ENCODE peak calls at places on chromosomes 3 and 15, in nine cellular contexts. H, I, X, E, P, L, D, Y and C are unnamed samples.

GRCh38 chr3:192899540-192899982 is 18.1 kb downstream of the MB21D2 start:
- DNase-seq in H (no peak), I (no peak), X (no peak), E (no peak), P (peak), L (no peak), D (no peak), Y (no peak), C (no peak)

GRCh38 chr3:191362524-191363090 is 32.3 kb upstream of the UTS2B start:
- DNase-seq in H (no peak), I (no peak), X (no peak), E (no peak), P (no peak), L (no peak), D (no peak), Y (no peak), C (no peak)

GRCh38 chr3:189304465-189305341 is 132.9 kb downstream of the TPRG1 start:
- DNase-seq in H (no peak), I (no peak), X (no peak), E (no peak), P (no peak), L (no peak), D (peak), Y (peak), C (peak)

GRCh38 chr3:61625429-61625828 is 64.1 kb downstream of the PTPRG start:
- DNase-seq in H (no peak), I (no peak), X (no peak), E (no peak), P (no peak), L (no peak), D (no peak), Y (no peak), C (no peak)

GRCh38 chr3:194554488-194555098 is 67.8 kb upstream of the ATP13A3 start:
- DNase-seq in H (no peak), I (no peak), X (no peak), E (no peak), P (no peak), L (no peak), D (no peak), Y (no peak), C (no peak)

GRCh38 chr3:58332575-58333179 is at the start of gene PXK:
- DNase-seq in H (no peak), I (peak), X (peak), E (peak), P (peak), L (peak), D (peak), Y (peak), C (peak)

GRCh38 chr3:94303897-94304296 is 241.0 kb downstream of the NSUN3 start:
- DNase-seq in H (no peak), I (no peak), X (no peak), E (no peak), P (peak), L (no peak), D (no peak), Y (no peak), C (no peak)

GRCh38 chr15:73244333-73244732 is 124.4 kb downstream of the HCN4 start:
- DNase-seq in H (no peak), I (no peak), X (peak), E (no peak), P (no peak), L (no peak), D (peak), Y (no peak), C (no peak)

GRCh38 chr3:10557783-10558373 is 52.5 kb upstream of the ATP2B2 start:
- DNase-seq in H (no peak), I (no peak), X (peak), E (no peak), P (peak), L (no peak), D (peak), Y (no peak), C (no peak)

GRCh38 chr3:82643948-82644347 is 882.5 kb upstream of the GBE1 start:
- DNase-seq in H (no peak), I (no peak), X (peak), E (no peak), P (no peak), L (no peak), D (no peak), Y (no peak), C (no peak)

GRCh38 chr3:14766428-14767244 is 52.1 kb upstream of the FGD5 start:
- DNase-seq in H (no peak), I (no peak), X (no peak), E (no peak), P (no peak), L (no peak), D (no peak), Y (no peak), C (no peak)

GRCh38 chr3:101179637-101180036 is 140.7 kb downstream of the IMPG2 start:
- DNase-seq in H (no peak), I (no peak), X (no peak), E (no peak), P (peak), L (no peak), D (no peak), Y (no peak), C (no peak)

GRCh38 chr3:18354706-18355105 is 70.4 kb downstream of the SATB1 start:
- DNase-seq in H (no peak), I (no peak), X (no peak), E (no peak), P (no peak), L (no peak), D (no peak), Y (no peak), C (no peak)

GRCh38 chr3:138068579-138069174 is 46.7 kb downstream of the DZIP1L start:
- DNase-seq in H (no peak), I (peak), X (peak), E (peak), P (peak), L (peak), D (peak), Y (peak), C (peak)

GRCh38 chr3:49093853-49094767 is at the start of gene QRICH1:
- DNase-seq in H (peak), I (peak), X (peak), E (peak), P (peak), L (peak), D (peak), Y (peak), C (peak)
- TF ChIP-seq POLR2A in H (peak), I (peak), X (peak), E (peak), P (peak), L (no peak), D (peak), Y (peak), C (peak)

GRCh38 chr3:184314363-184314699 is at the start of gene EIF4G1:
- DNase-seq in H (peak), I (peak), X (peak), E (peak), P (peak), L (peak), D (peak), Y (peak), C (peak)
- TF ChIP-seq POLR2A in H (peak), I (peak), X (peak), E (peak), P (peak), L (no peak), D (peak), Y (no peak), C (peak)

GRCh38 chr3:160449660-160450598 is at the start of gene TRIM59:
- DNase-seq in H (peak), I (peak), X (no peak), E (peak), P (peak), L (peak), D (peak), Y (peak), C (peak)
- TF ChIP-seq POLR2A in H (peak), I (peak), X (no peak), E (no peak), P (peak), L (no peak), D (peak), Y (no peak), C (peak)

GRCh38 chr15:96345560-96346389 is 15.3 kb downstream of the NR2F2 start:
- DNase-seq in H (no peak), I (peak), X (peak), E (peak), P (peak), L (peak), D (peak), Y (peak), C (peak)
- TF ChIP-seq POLR2A in H (no peak), I (no peak), X (no peak), E (peak), P (no peak), L (no peak), D (no peak), Y (no peak), C (no peak)

DNA sequence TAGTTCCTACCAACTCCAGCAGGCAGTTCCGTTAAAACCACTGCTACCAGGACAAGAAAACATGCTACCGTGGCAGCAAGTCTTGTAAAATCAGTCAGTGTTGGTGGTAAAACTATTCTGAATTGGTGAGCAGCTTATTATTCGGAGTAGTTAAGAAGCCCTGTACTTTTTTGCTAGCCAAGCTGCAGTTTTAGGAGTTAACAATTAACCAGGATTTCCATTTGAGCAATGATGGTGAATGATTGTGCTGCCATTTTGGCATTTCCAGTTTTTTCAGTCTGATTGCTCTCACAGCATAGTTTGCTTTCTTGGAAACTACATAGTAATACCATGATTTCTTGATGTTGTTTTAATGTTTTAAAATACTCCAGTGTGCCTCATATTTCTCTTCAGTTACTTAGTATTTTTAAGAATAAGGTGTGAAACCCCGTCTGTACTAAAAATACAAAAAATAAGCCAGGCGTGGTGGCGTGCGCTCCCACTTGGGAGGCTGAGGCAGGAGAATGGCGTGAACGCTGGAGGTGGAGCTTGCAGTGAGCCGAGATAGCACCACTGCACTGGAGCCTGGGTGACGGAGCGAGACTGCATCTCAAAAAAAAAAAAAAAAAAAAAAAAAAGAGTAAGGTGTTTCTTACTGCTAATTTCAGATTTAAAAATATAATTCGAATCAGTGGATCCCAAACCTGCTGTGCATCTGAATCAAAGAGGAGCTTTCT is 43.8 kb upstream of the SCAANT1 start:
- DNase-seq in H (no peak), I (no peak), X (no peak), E (no peak), P (no peak), L (no peak), D (no peak), Y (no peak), C (no peak)
- TF ChIP-seq POLR2A in H (no peak), I (no peak), X (no peak), E (no peak), P (no peak), L (no peak), D (no peak), Y (no peak), C (no peak)